ENCODE peak calls at places on chromosomes 12 and 14, in five cellular contexts. N is A549, P is endothelial cell of umbilical vein, H is K562, Y is HepG2. J is an unnamed sample.

GRCh38 chr14:104149617-104150141 is 11.3 kb downstream of the KIF26A start:
- DNase-seq in N (peak; percentile 33), H (no peak), Y (no peak), P (peak; percentile 64), J (peak; percentile 75)

GRCh38 chr14:36942522-36943245 is 229.7 kb downstream of the SLC25A21 start:
- DNase-seq in H (no peak), N (peak; percentile 14), P (no peak), Y (no peak), J (no peak)

GRCh38 chr12:55850893-55851292 is 8.2 kb upstream of the MMP19 start:
- DNase-seq in N (no peak), P (no peak), Y (no peak), H (no peak), J (no peak)

GRCh38 chr14:77542349-77543239 is 44.0 kb upstream of the ISM2 start:
- DNase-seq in P (peak; percentile 91), N (no peak), H (no peak), Y (no peak), J (no peak)

GRCh38 chr12:53180931-53181645 is 363 bp upstream of the CSAD start:
- DNase-seq in N (peak; percentile 88), P (peak; percentile 80), H (peak; percentile 91), Y (peak; percentile 71), J (peak; percentile 77)

GRCh38 chr12:114186241-114187002 is 219.5 kb downstream of the TBX5 start:
- DNase-seq in P (no peak), N (no peak), H (no peak), Y (no peak), J (peak; percentile 58)

GRCh38 chr12:54287316-54288157 is 7.0 kb downstream of the HNRNPA1 start:
- DNase-seq in N (no peak), H (no peak), Y (no peak), P (no peak), J (no peak)

GRCh38 chr12:113625499-113625898 is 153.8 kb upstream of the LHX5 start:
- DNase-seq in Y (no peak), H (no peak), N (no peak), P (no peak), J (no peak)

GRCh38 chr14:77682158-77682553 is 25.7 kb downstream of the ALKBH1 start:
- DNase-seq in H (no peak), P (no peak), N (no peak), Y (peak; percentile 27), J (no peak)

GRCh38 chr14:88234442-88234841 is 88.6 kb downstream of the KCNK10 start:
- DNase-seq in P (no peak), H (no peak), N (no peak), Y (no peak), J (no peak)

GRCh38 chr14:34262511-34262910 is 199.5 kb downstream of the SPTSSA start:
- DNase-seq in H (no peak), Y (no peak), N (no peak), P (no peak), J (no peak)

GRCh38 chr12:3107954-3108353 is 30.8 kb downstream of the TSPAN9 start:
- DNase-seq in H (no peak), Y (no peak), N (no peak), P (no peak), J (no peak)

GRCh38 chr12:188910-189621 is 24.9 kb downstream of the SLC6A12 start:
- DNase-seq in Y (no peak), N (peak; percentile 58), P (peak; percentile 36), H (peak; percentile 80), J (peak; percentile 75)

GRCh38 chr14:48560421-48560820 is 885.0 kb upstream of the MDGA2 start:
- DNase-seq in H (no peak), Y (no peak), N (no peak), P (no peak), J (no peak)

GRCh38 chr14:67577181-67577580 is 22.9 kb downstream of the PIGH start:
- DNase-seq in P (no peak), N (no peak), H (no peak), Y (no peak), J (no peak)

GRCh38 chr14:21454843-21455550 is 926 bp downstream of the CHD8 start:
- DNase-seq in N (no peak), P (no peak), H (peak; percentile 30), Y (peak; percentile 33), J (no peak)

GRCh38 chr12:85182699-85183098 is 97.3 kb upstream of the ALX1 start:
- DNase-seq in N (peak; percentile 82), H (no peak), Y (no peak), P (no peak), J (no peak)

GRCh38 chr12:121911824-121912585 is 6.4 kb upstream of the CFAP251 start:
- DNase-seq in N (no peak), P (no peak), Y (no peak), H (no peak), J (no peak)

GRCh38 chr12:55728185-55728931 is 451 bp downstream of the CD63 start:
- DNase-seq in P (peak; percentile 61), Y (no peak), N (peak; percentile 60), H (peak; percentile 63), J (peak; percentile 34)

GRCh38 chr14:20302042-20302761 is 3.5 kb downstream of the TTC5 start:
- DNase-seq in N (no peak), H (peak; percentile 44), Y (no peak), P (no peak), J (no peak)

GRCh38 chr12:88243886-88244491 is 101.9 kb downstream of the TMTC3 start:
- DNase-seq in Y (no peak), N (no peak), H (no peak), P (no peak), J (no peak)

GRCh38 chr14:57470909-57471308 is 22.7 kb downstream of the CCDC198 start:
- DNase-seq in P (no peak), Y (no peak), N (no peak), H (no peak), J (no peak)

GRCh38 chr12:16350682-16351081 is 3.2 kb downstream of the MGST1 start:
- DNase-seq in Y (peak; percentile 28), P (no peak), H (no peak), N (peak; percentile 81), J (no peak)

GRCh38 chr14:26332966-26333365 is 264.9 kb downstream of the NOVA1 start:
- DNase-seq in H (no peak), N (no peak), Y (no peak), P (no peak), J (no peak)

GRCh38 chr14:36997843-36998242 is 174.6 kb downstream of the SLC25A21 start:
- DNase-seq in Y (no peak), N (no peak), H (no peak), P (peak; percentile 53), J (no peak)

GRCh38 chr12:4201333-4202105 is 72.0 kb upstream of the CCND2 start:
- DNase-seq in Y (no peak), N (no peak), P (no peak), H (no peak), J (no peak)

DNA sequence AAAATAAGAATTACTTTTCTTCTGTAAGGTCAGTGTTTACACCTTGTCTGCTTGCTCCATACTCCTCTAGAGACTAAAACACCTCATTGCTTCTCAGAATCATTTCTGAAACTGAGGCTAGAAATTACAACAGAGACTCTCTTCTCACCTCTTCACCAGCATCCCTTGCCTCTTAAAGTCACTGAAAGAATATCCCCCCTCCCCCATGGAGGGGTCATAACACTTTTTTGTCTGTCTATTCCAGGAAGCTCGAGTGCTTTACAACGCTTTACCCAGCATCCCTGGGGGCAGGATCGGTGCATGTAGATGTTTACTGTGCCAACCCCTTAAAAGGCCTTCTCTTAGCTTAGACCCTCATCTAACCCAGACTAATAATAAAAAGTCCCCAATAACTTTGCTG is 29.0 kb downstream of the PRKCH start:
- DNase-seq in P (no peak), H (no peak), N (no peak), Y (no peak), J (no peak)
- TF ChIP-seq JUN in P (no peak), H (no peak), N (no peak), Y (no peak), J (no peak)

GRCh38 chr12:68324531-68324930 is 7.6 kb downstream of the MDM1 start:
- DNase-seq in P (no peak), Y (no peak), H (no peak), N (no peak), J (no peak)

GRCh38 chr12:68331869-68332725 is at the start of gene MDM1:
- DNase-seq in N (peak; percentile 97), P (peak; percentile 98), Y (peak; percentile 98), H (peak; percentile 97), J (peak; percentile 98)

GRCh38 chr12:68326720-68327119 is 5.4 kb downstream of the MDM1 start:
- DNase-seq in N (no peak), P (no peak), H (no peak), Y (no peak), J (no peak)

GRCh38 chr12:68331500-68331868 is 678 bp downstream of the MDM1 start:
- DNase-seq in P (no peak), N (no peak), H (peak; percentile 28), Y (no peak), J (no peak)

DNA sequence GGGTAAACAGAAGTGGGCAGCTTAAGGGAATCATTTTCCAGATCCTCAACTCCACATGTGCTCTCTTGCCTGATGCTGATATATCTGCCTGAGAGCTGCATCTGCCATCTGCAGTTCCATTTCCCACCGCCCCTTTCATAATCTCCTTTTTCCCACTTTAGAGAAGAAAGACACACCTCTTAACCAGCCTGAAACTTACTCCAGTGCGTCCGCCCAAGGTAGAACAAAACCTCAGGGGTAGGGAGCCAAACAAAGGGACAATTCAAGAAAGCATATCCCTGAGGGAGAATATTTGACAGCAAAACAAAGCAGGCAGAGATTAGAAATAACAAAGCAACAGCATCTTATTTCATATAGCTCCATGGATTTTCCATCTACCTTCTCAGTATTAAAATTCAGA is 4.3 kb downstream of the MDM1 start:
- DNase-seq in P (no peak), Y (no peak), H (no peak), N (no peak), J (no peak)
- TF ChIP-seq JUN in P (no peak), Y (no peak), H (no peak), N (no peak), J (no peak)

GRCh38 chr12:22979854-22980253 is 354.9 kb downstream of the ETNK1 start:
- DNase-seq in H (no peak), P (peak; percentile 47), N (no peak), Y (no peak), J (no peak)

GRCh38 chr12:22982635-22983034 is 357.7 kb downstream of the ETNK1 start:
- DNase-seq in N (no peak), H (no peak), P (no peak), Y (no peak), J (peak; percentile 12)

GRCh38 chr12:22981711-22982110 is 356.7 kb downstream of the ETNK1 start:
- DNase-seq in H (no peak), N (peak; percentile 16), Y (no peak), P (no peak), J (no peak)

GRCh38 chr12:22974865-22975264 is 349.9 kb downstream of the ETNK1 start:
- DNase-seq in N (peak; percentile 64), P (peak; percentile 83), Y (peak; percentile 13), H (peak; percentile 9), J (no peak)

DNA sequence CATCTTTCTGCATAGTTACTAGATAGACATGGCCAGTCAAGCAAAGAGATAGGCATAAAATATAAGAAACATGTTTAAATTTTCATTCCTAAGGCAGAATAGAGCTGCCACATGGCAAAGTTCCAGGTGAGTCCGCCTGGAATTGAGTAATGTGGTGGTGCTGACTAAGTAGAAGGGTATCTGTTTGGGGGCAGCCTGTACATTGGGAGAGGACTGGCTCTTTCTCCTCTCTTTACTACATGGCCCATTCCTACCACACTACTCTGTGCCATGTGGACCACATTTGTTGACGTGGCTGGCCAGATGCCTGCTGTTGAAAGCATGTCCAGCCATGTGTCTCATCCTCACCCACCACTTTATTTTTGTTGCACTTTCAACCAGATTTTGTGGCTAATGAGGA is 354.0 kb downstream of the ETNK1 start:
- DNase-seq in P (peak; percentile 8), Y (no peak), H (no peak), N (no peak), J (no peak)
- TF ChIP-seq JUN in P (no peak), Y (no peak), H (no peak), N (no peak), J (no peak)

GRCh38 chr12:15163577-15163976 is 57.6 kb downstream of the RERG start:
- DNase-seq in H (no peak), Y (no peak), P (no peak), N (no peak), J (no peak)
- TF ChIP-seq JUN in H (no peak), Y (no peak), P (no peak), N (no peak), J (no peak)

J was measured in WTC11.